ENCODE peak calls at places on chromosomes 6 and 20, in ten cellular contexts. One of them, this sample, is unnamed.

GRCh38 chr6:103236923-103237322 is 1622.8 kb downstream of the HACE1 start:
- DNase-seq in pons: no peak
- DNase-seq in substantia nigra: no peak
- DNase-seq in LoVo: no peak
- DNase-seq in ACHN: no peak
- DNase-seq in NCI-H1092 treated with DMSO at 0.1 percent for 48 hours: no peak
- DNase-seq in KBM-7: no peak
- DNase-seq in NCI-H1694: no peak
- DNase-seq in LNCaP clone FGC: peak; percentile 14
- DNase-seq in NCI-H774: no peak
- DNase-seq in this sample: no peak

GRCh38 chr20:58447733-58448391 is 58.8 kb downstream of the VAPB start:
- DNase-seq in pons: peak; percentile 45
- DNase-seq in substantia nigra: peak; percentile 17
- DNase-seq in LoVo: peak; percentile 15
- DNase-seq in ACHN: peak; percentile 63
- DNase-seq in NCI-H1092 treated with DMSO at 0.1 percent for 48 hours: no peak
- DNase-seq in KBM-7: peak; percentile 58
- DNase-seq in NCI-H1694: peak; percentile 2
- DNase-seq in LNCaP clone FGC: peak; percentile 8
- DNase-seq in NCI-H774: no peak
- DNase-seq in this sample: peak; percentile 6

GRCh38 chr20:36439731-36440072 is 101.6 kb upstream of the MYL9 start:
- DNase-seq in pons: no peak
- DNase-seq in substantia nigra: no peak
- DNase-seq in LoVo: no peak
- DNase-seq in ACHN: no peak
- DNase-seq in NCI-H1092 treated with DMSO at 0.1 percent for 48 hours: no peak
- DNase-seq in KBM-7: no peak
- DNase-seq in NCI-H1694: no peak
- DNase-seq in LNCaP clone FGC: no peak
- DNase-seq in NCI-H774: no peak
- DNase-seq in this sample: no peak

GRCh38 chr20:62067547-62068260 is 2.0 kb upstream of the TAF4 start:
- DNase-seq in pons: no peak
- DNase-seq in substantia nigra: no peak
- DNase-seq in LoVo: no peak
- DNase-seq in ACHN: no peak
- DNase-seq in NCI-H1092 treated with DMSO at 0.1 percent for 48 hours: no peak
- DNase-seq in KBM-7: no peak
- DNase-seq in NCI-H1694: no peak
- DNase-seq in LNCaP clone FGC: no peak
- DNase-seq in NCI-H774: no peak
- DNase-seq in this sample: no peak

GRCh38 chr6:37507690-37508421 is 8.2 kb upstream of the CCDC167 start:
- DNase-seq in pons: no peak
- DNase-seq in substantia nigra: no peak
- DNase-seq in LoVo: no peak
- DNase-seq in ACHN: no peak
- DNase-seq in NCI-H1092 treated with DMSO at 0.1 percent for 48 hours: no peak
- DNase-seq in KBM-7: no peak
- DNase-seq in NCI-H1694: no peak
- DNase-seq in LNCaP clone FGC: no peak
- DNase-seq in NCI-H774: peak; percentile 47
- DNase-seq in this sample: no peak

GRCh38 chr20:53980101-53980500 is 90.3 kb downstream of the BCAS1 start:
- DNase-seq in pons: no peak
- DNase-seq in substantia nigra: no peak
- DNase-seq in LoVo: no peak
- DNase-seq in ACHN: no peak
- DNase-seq in NCI-H1092 treated with DMSO at 0.1 percent for 48 hours: no peak
- DNase-seq in KBM-7: no peak
- DNase-seq in NCI-H1694: no peak
- DNase-seq in LNCaP clone FGC: no peak
- DNase-seq in NCI-H774: no peak
- DNase-seq in this sample: no peak

GRCh38 chr20:56437196-56437960 is 25.3 kb downstream of the CASS4 start:
- DNase-seq in pons: no peak
- DNase-seq in substantia nigra: no peak
- DNase-seq in LoVo: no peak
- DNase-seq in ACHN: no peak
- DNase-seq in NCI-H1092 treated with DMSO at 0.1 percent for 48 hours: no peak
- DNase-seq in KBM-7: no peak
- DNase-seq in NCI-H1694: no peak
- DNase-seq in LNCaP clone FGC: no peak
- DNase-seq in NCI-H774: no peak
- DNase-seq in this sample: no peak

GRCh38 chr6:31321820-31322219 is 35.2 kb downstream of the HLA-B start:
- DNase-seq in pons: no peak
- DNase-seq in substantia nigra: no peak
- DNase-seq in LoVo: no peak
- DNase-seq in ACHN: no peak
- DNase-seq in NCI-H1092 treated with DMSO at 0.1 percent for 48 hours: no peak
- DNase-seq in KBM-7: no peak
- DNase-seq in NCI-H1694: no peak
- DNase-seq in LNCaP clone FGC: no peak
- DNase-seq in NCI-H774: no peak
- DNase-seq in this sample: no peak

GRCh38 chr20:52103469-52103910 is 88.1 kb downstream of the ZFP64 start:
- DNase-seq in pons: no peak
- DNase-seq in substantia nigra: no peak
- DNase-seq in LoVo: no peak
- DNase-seq in ACHN: no peak
- DNase-seq in NCI-H1092 treated with DMSO at 0.1 percent for 48 hours: no peak
- DNase-seq in KBM-7: no peak
- DNase-seq in NCI-H1694: no peak
- DNase-seq in LNCaP clone FGC: no peak
- DNase-seq in NCI-H774: no peak
- DNase-seq in this sample: no peak

This sample was measured in C1 segment of cervical spinal cord.